ENCODE peak calls at places on chromosomes 4 and X, in five cellular contexts. R is H9, P is fibroblast of lung, C is IMR-90, F is K562. I is an unnamed sample.

GRCh38 chr4:145390566-145390965 is 91.1 kb upstream of the SMAD1 start:
- DNase-seq in R (no peak), P (no peak), C (no peak), F (no peak), I (no peak)

GRCh38 chr4:153453455-153453854 is 12.7 kb upstream of the TMEM131L start:
- DNase-seq in R (no peak), P (no peak), C (no peak), F (no peak), I (no peak)

GRCh38 chr4:98694076-98694475 is 35.7 kb upstream of the TSPAN5 start:
- DNase-seq in R (no peak), P (no peak), C (no peak), F (no peak), I (no peak)

GRCh38 chr4:173504181-173504503 is 25.9 kb downstream of the HAND2 start:
- DNase-seq in R (no peak), P (no peak), C (no peak), F (no peak), I (peak; percentile 74)

GRCh38 chr4:143084566-143084965 is 100.2 kb upstream of the USP38 start:
- DNase-seq in R (no peak), P (peak; percentile 6), C (no peak), F (no peak), I (no peak)

GRCh38 chr4:81628489-81628888 is 156.8 kb upstream of the RASGEF1B start:
- DNase-seq in R (no peak), P (peak; percentile 7), C (no peak), F (no peak), I (no peak)

GRCh38 chrX:30308263-30309138 is 689 bp downstream of the NR0B1 start:
- DNase-seq in R (peak; percentile 60), P (no peak), C (no peak), F (no peak), I (peak; percentile 77)

GRCh38 chrX:13569479-13570244 is at the start of gene EGFL6:
- DNase-seq in R (peak; percentile 32), P (no peak), C (no peak), F (no peak), I (no peak)

GRCh38 chr4:68366600-68366999 is 16.7 kb upstream of the YTHDC1 start:
- DNase-seq in R (no peak), P (peak; percentile 81), C (no peak), F (no peak), I (no peak)

GRCh38 chr4:80201326-80202151 is 4.2 kb downstream of the PRDM8 start:
- DNase-seq in R (no peak), P (peak; percentile 78), C (peak; percentile 89), F (no peak), I (peak; percentile 88)

GRCh38 chrX:22134681-22135080 is 102.6 kb downstream of the PHEX start:
- DNase-seq in R (no peak), P (peak; percentile 80), C (peak; percentile 86), F (no peak), I (peak; percentile 49)

DNA sequence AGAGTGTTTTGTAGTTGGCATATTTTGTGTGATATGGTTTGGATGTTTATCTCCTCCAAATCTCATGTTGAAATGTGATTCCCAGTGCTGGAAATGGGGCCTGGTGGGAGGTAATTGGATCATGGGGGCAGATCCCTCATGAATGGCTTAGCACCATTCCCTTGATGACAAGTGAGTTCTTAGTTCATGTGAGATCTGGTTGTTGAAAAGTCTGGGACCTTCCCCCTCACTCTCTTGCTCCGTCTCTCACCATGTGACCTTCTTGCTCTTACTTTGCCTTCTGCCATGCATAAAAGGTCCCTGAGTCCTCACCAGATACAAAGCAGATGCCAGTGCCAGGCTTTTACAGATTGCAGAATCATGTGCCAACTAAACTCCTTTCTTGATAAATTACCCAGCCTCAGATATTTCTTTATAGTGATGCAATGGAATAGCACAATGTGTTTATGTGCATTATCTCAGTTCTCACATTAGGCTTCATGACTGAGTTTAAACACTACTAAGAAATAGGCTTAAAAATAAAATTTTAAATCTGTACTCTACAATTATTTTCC is 1348.8 kb downstream of the STIM2 start:
- DNase-seq in R (no peak), P (no peak), C (no peak), F (no peak), I (no peak)
- H3K9me3 ChIP-seq in R (no peaks in the 10 kb centered on the region), P (no peaks in the 10 kb centered on the region), C (no peaks in the 10 kb centered on the region), F (no peaks in the 10 kb centered on the region), I (no peaks in the 10 kb centered on the region)

DNA sequence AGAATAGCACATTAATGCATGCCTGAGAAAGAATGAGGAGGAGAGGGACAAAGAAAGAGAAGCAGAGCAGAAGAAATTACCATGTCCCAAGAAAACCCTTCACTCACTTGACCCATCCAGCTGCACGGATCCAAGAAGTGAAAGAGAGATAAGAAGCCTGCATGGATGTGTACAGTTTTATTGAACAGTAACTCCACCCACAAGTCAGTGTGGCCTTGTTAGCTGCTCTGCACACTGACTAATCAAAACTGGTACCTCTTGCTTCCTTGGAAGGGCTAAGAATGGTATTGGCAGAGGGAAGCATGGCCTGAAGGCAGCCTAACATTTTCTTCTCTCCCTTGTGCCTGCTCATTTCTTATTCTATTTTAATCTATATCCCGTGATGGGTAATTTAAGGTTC is 163.9 kb downstream of the SLC7A11 start:
- DNase-seq in R (no peak), P (no peak), C (peak; percentile 14), F (no peak), I (no peak)
- H2AFZ ChIP-seq in R (no peak overlapping the region), P (peak overlapping the region; percentile 40), C (no peak overlapping the region), F (no peak overlapping the region), I (no peak overlapping the region)

GRCh38 chr4:8837181-8837811 is 34.3 kb downstream of the HMX1 start:
- DNase-seq in R (peak; percentile 34), P (no peak), C (no peak), F (no peak), I (no peak)
- H3K9me3 ChIP-seq in R (no peaks in the 10 kb centered on the region), P (no peaks in the 10 kb centered on the region), C (peaks cover 4% of the 10 kb centered on the region), F (no peaks in the 10 kb centered on the region), I (no peaks in the 10 kb centered on the region)

GRCh38 chr4:141314627-141315026 is 93.9 kb downstream of the ZNF330 start:
- DNase-seq in R (no peak), P (no peak), C (no peak), F (no peak), I (no peak)

GRCh38 chr4:141306331-141306730 is 85.6 kb downstream of the ZNF330 start:
- DNase-seq in R (no peak), P (no peak), C (no peak), F (no peak), I (no peak)

GRCh38 chr4:141311805-141312204 is 91.1 kb downstream of the ZNF330 start:
- DNase-seq in R (no peak), P (no peak), C (no peak), F (no peak), I (no peak)

GRCh38 chr4:141307241-141307689 is 86.6 kb downstream of the ZNF330 start:
- DNase-seq in R (peak; percentile 63), P (peak; percentile 90), C (peak; percentile 68), F (peak; percentile 37), I (peak; percentile 76)

GRCh38 chr4:141309864-141310263 is 89.2 kb downstream of the ZNF330 start:
- DNase-seq in R (no peak), P (no peak), C (no peak), F (no peak), I (no peak)
- H2AFZ ChIP-seq in R (no peak overlapping the region), P (no peak overlapping the region), C (no peak overlapping the region), F (no peak overlapping the region), I (no peak overlapping the region)

DNA sequence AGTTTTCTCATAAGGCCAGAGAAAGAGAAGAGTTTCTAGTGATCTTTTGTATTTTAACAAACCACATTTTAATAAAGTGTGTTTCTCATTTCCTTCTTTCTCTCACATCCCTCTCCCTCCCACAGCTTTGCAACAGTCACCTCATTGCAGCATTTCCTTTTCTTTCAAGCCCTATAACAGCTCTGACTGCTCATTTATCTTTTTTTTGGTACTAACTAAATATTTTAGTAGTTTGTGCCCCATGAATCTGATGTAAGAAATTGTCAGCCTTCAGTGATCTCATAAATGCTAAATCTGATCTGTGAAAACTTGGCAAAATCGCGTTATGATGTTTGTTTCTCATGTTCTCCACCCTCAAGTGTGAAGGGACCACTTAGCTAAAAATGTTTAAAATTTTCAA is 258.5 kb upstream of the SLIT2 start:
- DNase-seq in R (no peak), P (no peak), C (no peak), F (no peak), I (no peak)
- H3K9me3 ChIP-seq in R (no peaks in the 10 kb centered on the region), P (no peaks in the 10 kb centered on the region), C (no peaks in the 10 kb centered on the region), F (no peaks in the 10 kb centered on the region), I (no peaks in the 10 kb centered on the region)

DNA sequence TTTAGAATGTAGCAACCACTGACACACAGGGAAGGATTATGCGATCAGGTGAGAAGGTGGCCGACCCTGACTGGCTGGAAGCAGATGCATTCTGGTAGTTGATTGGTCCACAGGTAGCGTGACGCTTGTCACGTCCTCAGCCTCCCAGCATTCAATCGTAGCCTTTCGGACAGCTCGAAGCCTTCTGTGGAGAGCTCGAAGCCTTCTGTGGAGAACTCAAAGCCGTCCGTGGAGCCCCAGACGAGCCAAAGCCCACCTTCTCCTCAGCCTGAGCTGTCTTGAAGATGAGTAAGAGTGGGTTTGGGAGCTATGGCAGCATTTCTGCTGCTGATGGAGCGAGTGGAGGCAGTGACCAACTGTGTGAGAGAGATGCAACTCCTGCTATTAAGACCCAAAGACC is 319 bp downstream of the RPA4 start:
- DNase-seq in R (no peak), P (no peak), C (no peak), F (no peak), I (no peak)
- H2AFZ ChIP-seq in R (no peak overlapping the region), P (no peak overlapping the region), C (peak overlapping the region; percentile 32), F (no peak overlapping the region), I (no peak overlapping the region)

GRCh38 chr4:22492987-22493386 is 22.9 kb downstream of the ADGRA3 start:
- DNase-seq in R (no peak), P (no peak), C (no peak), F (no peak), I (no peak)
- H3K9me3 ChIP-seq in R (no peaks in the 10 kb centered on the region), P (no peaks in the 10 kb centered on the region), C (no peaks in the 10 kb centered on the region), F (no peaks in the 10 kb centered on the region), I (no peaks in the 10 kb centered on the region)

GRCh38 chr4:158282252-158282651 is 72.0 kb downstream of the TMEM144 start:
- DNase-seq in R (no peak), P (no peak), C (peak; percentile 40), F (no peak), I (no peak)
- H2AFZ ChIP-seq in R (no peak overlapping the region), P (peak overlapping the region; percentile 60), C (peak overlapping the region; percentile 69), F (peak overlapping the region; percentile 62), I (peak overlapping the region; percentile 53)

DNA sequence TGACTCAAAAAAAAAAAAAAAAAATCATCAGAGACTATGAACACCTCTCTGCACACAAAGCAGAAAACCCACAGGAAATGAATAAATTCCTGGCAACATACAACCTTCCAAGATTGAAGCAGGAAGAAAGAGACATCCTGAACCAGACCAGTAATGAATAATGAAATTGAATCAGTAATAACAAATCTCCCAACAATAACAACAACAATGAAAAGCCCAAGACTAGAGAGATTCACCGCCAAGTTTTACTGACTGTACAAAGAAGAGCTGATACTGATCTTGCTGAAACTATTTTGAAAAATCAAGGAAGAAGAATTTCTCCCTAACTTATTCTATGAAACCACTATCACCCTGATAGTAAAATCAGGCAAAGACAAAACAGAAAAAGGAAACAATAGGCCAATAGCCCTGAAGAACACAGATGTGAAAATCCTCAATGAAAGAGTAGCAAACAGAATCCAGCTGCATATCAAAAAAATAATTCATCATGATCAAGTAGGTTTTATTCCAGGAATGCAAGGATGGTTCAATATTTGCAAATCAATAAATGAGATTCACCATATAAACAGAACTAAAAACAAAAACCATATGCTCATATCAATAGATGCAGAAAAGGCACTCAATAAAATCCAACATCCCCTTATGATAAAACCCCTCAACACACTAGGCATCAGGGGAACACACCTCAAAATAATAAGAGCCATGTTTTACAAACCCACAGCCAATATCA is 31.0 kb upstream of the PLK4 start:
- DNase-seq in R (no peak), P (peak; percentile 16), C (no peak), F (no peak), I (no peak)
- H3K9me3 ChIP-seq in R (no peaks in the 10 kb centered on the region), P (no peaks in the 10 kb centered on the region), C (peaks cover 6% of the 10 kb centered on the region), F (peaks cover 11% of the 10 kb centered on the region), I (peaks cover 7% of the 10 kb centered on the region)

GRCh38 chrX:68254738-68255645 is 178.3 kb downstream of the OPHN1 start:
- DNase-seq in R (no peak), P (no peak), C (peak; percentile 3), F (no peak), I (no peak)
- H2AFZ ChIP-seq in R (no peak overlapping the region), P (no peak overlapping the region), C (no peak overlapping the region), F (no peak overlapping the region), I (no peak overlapping the region)

I was measured in osteoblast.